ENCODE peak calls at places on chromosomes 11 and 22, in four cellular contexts. K, R, W and Y are unnamed samples.

GRCh38 chr22:44584256-44584902 is 86.3 kb upstream of the RTL6 start:
- DNase-seq in W (peak; percentile 3), R (no peak), K (no peak), Y (no peak)

GRCh38 chr11:72625746-72626636 is 48.2 kb downstream of the PDE2A start:
- DNase-seq in K (no peak), W (no peak), R (no peak), Y (no peak)

GRCh38 chr11:43021466-43021865 is 290.3 kb upstream of the API5 start:
- DNase-seq in K (peak; percentile 15), W (no peak), R (no peak), Y (no peak)

GRCh38 chr11:62245271-62245753 is 3.3 kb downstream of the SCGB1D2 start:
- DNase-seq in W (no peak), R (peak; percentile 11), K (peak; percentile 29), Y (no peak)

GRCh38 chr11:114348200-114349191 is 51.8 kb downstream of the C11orf71 start:
- DNase-seq in R (peak; percentile 64), W (no peak), K (peak; percentile 59), Y (no peak)

GRCh38 chr11:58770166-58770565 is 38.4 kb upstream of the GLYAT start:
- DNase-seq in W (no peak), R (no peak), K (no peak), Y (no peak)

GRCh38 chr11:76201672-76202412 is 4.5 kb downstream of the WNT11 start:
- DNase-seq in K (no peak), R (no peak), W (no peak), Y (no peak)

GRCh38 chr11:1060410-1060809 is 14.3 kb upstream of the MUC2 start:
- DNase-seq in W (no peak), K (no peak), R (no peak), Y (no peak)

GRCh38 chr22:17145021-17145680 is 13.9 kb downstream of the HDHD5 start:
- DNase-seq in K (no peak), W (no peak), R (no peak), Y (no peak)

GRCh38 chr11:3200388-3201111 is 18.1 kb downstream of the MRGPRG start:
- DNase-seq in W (no peak), K (no peak), R (no peak), Y (no peak)

GRCh38 chr11:831132-831864 is 1.5 kb upstream of the CD151 start:
- DNase-seq in W (peak; percentile 52), K (no peak), R (no peak), Y (no peak)

GRCh38 chr22:50169774-50170341 is 673 bp upstream of the PANX2 start:
- DNase-seq in K (no peak), R (peak; percentile 62), W (no peak), Y (no peak)

GRCh38 chr11:9142732-9143131 is 51.3 kb upstream of the SCUBE2 start:
- DNase-seq in W (no peak), R (no peak), K (no peak), Y (peak; percentile 82)

GRCh38 chr22:31082606-31083376 is 1.7 kb downstream of the SMTN start:
- DNase-seq in W (peak; percentile 48), R (peak; percentile 61), K (peak; percentile 74), Y (no peak)

GRCh38 chr11:26753738-26754504 is 32.1 kb upstream of the SLC5A12 start:
- DNase-seq in W (peak; percentile 30), K (peak; percentile 62), R (peak; percentile 7), Y (no peak)

GRCh38 chr22:50191041-50191740 is 5.5 kb downstream of the TRABD start:
- DNase-seq in K (no peak), W (no peak), R (peak; percentile 95), Y (no peak)

GRCh38 chr11:20388096-20389055 is 860 bp downstream of the PRMT3 start:
- DNase-seq in K (no peak), R (peak; percentile 44), W (no peak), Y (peak; percentile 70)

GRCh38 chr11:10374386-10374785 is 69.5 kb downstream of the ADM start:
- DNase-seq in K (no peak), R (no peak), W (no peak), Y (no peak)

GRCh38 chr11:115170133-115170815 is 333.9 kb downstream of the CADM1 start:
- DNase-seq in R (peak; percentile 13), K (peak; percentile 12), W (no peak), Y (peak; percentile 5)

GRCh38 chr11:68997995-68998348 is 15.1 kb downstream of the MRGPRF start:
- DNase-seq in W (no peak), R (no peak), K (no peak), Y (no peak)

GRCh38 chr22:19876314-19876940 is 21.8 kb upstream of the GNB1L start:
- DNase-seq in W (peak; percentile 6), R (no peak), K (peak; percentile 27), Y (no peak)

GRCh38 chr22:35312198-35313059 is 12.7 kb downstream of the TOM1 start:
- DNase-seq in K (no peak), W (peak; percentile 88), R (no peak), Y (no peak)

GRCh38 chr11:46901156-46901555 is 17.2 kb downstream of the LRP4 start:
- DNase-seq in R (no peak), W (no peak), K (no peak), Y (no peak)

GRCh38 chr11:134524876-134525845 is 113.1 kb upstream of the B3GAT1 start:
- DNase-seq in K (no peak), W (no peak), R (no peak), Y (no peak)

GRCh38 chr11:19508166-19508565 is 204.5 kb upstream of the NAV2 start:
- DNase-seq in W (no peak), K (peak; percentile 67), R (no peak), Y (no peak)

GRCh38 chr11:93054881-93055280 is 85.4 kb downstream of the MTNR1B start:
- DNase-seq in W (no peak), K (peak; percentile 91), R (peak; percentile 0), Y (no peak)

GRCh38 chr11:88508558-88508807 is 170.9 kb upstream of the CTSC start:
- DNase-seq in W (no peak), K (no peak), R (no peak), Y (no peak)

DNA sequence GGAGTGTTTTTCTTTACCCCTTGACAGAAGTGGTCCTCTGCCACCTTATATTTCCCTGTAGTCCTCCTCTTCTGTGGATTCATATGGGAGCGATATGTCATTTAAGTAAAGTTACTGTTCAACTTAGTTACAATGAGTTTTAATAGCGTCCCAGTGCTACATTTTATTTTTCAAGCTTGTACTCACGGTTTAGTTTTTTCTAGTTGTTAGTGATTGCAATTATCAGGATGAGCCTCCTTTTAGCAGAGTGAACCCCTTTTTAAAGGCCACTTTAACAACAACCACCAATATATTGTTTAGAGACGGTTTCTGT is 1.5 kb downstream of the PCF11 start:
- DNase-seq in K (no peak), W (no peak), R (no peak), Y (no peak)
- H3K27ac ChIP-seq in K (peak overlapping the region; percentile 99), W (peak overlapping the region; percentile 100), R (peak overlapping the region; percentile 99), Y (peak overlapping the region; percentile 97)

GRCh38 chr11:45754261-45754709 is 50.7 kb upstream of the SLC35C1 start:
- DNase-seq in K (no peak), R (no peak), W (no peak), Y (no peak)
- H3K27ac ChIP-seq in K (no peak overlapping the region), R (no peak overlapping the region), W (no peak overlapping the region), Y (no peak overlapping the region)

GRCh38 chr11:71461696-71462095 is 8.7 kb downstream of the NADSYN1 start:
- DNase-seq in K (no peak), R (no peak), W (no peak), Y (no peak)
- H3K27ac ChIP-seq in K (no peak overlapping the region), R (no peak overlapping the region), W (no peak overlapping the region), Y (no peak overlapping the region)

DNA sequence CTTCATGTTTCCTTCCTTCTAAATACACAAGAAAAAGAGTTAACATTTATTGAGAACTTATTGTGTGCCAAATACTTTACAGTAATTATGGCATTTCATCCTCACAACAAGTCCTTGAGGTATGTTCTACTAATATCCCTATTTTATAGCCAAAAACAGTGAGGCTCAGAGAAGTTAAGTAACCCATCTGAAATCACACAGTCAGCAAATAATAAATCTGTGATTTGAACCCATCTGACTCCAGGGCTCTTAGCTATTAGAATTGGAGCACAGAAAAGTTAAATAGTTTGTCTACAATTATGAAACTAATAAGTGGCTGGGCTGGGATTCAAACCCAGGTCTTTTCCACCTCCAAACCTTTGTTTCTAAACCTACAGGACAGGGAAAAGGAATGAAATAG is 36.5 kb upstream of the MYOD1 start:
- DNase-seq in K (no peak), R (no peak), W (no peak), Y (no peak)
- H3K27ac ChIP-seq in K (no peak overlapping the region), R (no peak overlapping the region), W (peak overlapping the region; percentile 83), Y (no peak overlapping the region)

DNA sequence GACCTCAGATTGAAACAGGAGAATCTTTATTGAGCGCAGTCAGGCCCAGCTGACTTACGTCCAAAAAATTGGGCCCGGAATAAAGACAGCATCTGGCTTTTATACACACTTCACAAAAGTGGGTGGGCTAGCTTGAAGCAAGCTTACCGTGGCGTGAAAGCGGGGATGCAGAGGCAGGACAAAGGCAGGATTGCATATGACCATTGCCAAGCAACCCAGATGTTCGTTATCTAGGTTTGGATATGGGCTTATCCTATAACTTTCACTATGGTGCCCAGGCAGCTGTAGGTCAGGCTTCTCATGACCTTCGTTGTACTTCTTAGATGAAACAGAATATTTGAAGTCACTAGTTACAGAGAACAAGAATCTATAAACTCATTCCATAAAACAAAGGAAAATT is 1575.6 kb upstream of the RAG2 start:
- DNase-seq in R (no peak), W (no peak), K (no peak), Y (no peak)
- H3K27ac ChIP-seq in R (no peak overlapping the region), W (no peak overlapping the region), K (no peak overlapping the region), Y (no peak overlapping the region)

GRCh38 chr22:39825661-39826102 is 67.9 kb downstream of the ENTHD1 start:
- DNase-seq in K (no peak), W (no peak), R (peak; percentile 43), Y (no peak)
- H3K27ac ChIP-seq in K (no peak overlapping the region), W (no peak overlapping the region), R (no peak overlapping the region), Y (no peak overlapping the region)

GRCh38 chr22:46792061-46792796 is 29.8 kb downstream of the TBC1D22A start:
- DNase-seq in R (no peak), K (no peak), W (no peak), Y (no peak)
- H3K27ac ChIP-seq in R (peak overlapping the region; percentile 90), K (no peak overlapping the region), W (no peak overlapping the region), Y (peak overlapping the region; percentile 58)

GRCh38 chr22:29817724-29818123 is 20.4 kb downstream of the ASCC2 start:
- DNase-seq in K (no peak), W (no peak), R (no peak), Y (no peak)

GRCh38 chr22:29824677-29825076 is 13.4 kb downstream of the ASCC2 start:
- DNase-seq in R (no peak), W (no peak), K (no peak), Y (no peak)

GRCh38 chr22:29820941-29821789 is 16.9 kb downstream of the ASCC2 start:
- DNase-seq in K (peak; percentile 85), W (no peak), R (peak; percentile 74), Y (no peak)

GRCh38 chr22:29825578-29825977 is 12.5 kb downstream of the ASCC2 start:
- DNase-seq in R (no peak), K (no peak), W (no peak), Y (no peak)

DNA sequence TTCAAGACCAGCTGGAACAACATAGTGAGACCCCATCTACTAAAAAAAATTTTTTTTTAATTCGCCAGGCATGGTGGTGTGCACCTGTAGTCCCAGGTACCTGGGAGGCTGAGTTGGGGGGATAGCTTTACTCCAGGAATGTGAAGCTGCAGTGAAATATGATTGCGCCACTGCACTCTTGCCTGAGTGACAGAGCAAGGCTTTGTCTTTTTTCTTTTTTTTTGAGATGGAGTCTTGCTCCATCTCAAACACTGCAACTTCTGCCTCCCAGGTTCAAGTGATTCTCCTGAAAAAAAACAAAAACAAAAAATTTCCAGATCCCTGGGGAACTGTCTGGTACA is 16.3 kb downstream of the ASCC2 start:
- DNase-seq in W (no peak), R (no peak), K (no peak), Y (no peak)
- H3K27ac ChIP-seq in W (no peak overlapping the region), R (no peak overlapping the region), K (peak overlapping the region; percentile 63), Y (no peak overlapping the region)

GRCh38 chr11:104222464-104222863 is 58.5 kb upstream of the PDGFD start:
- DNase-seq in W (no peak), R (no peak), K (no peak), Y (no peak)
- H3K27ac ChIP-seq in W (no peak overlapping the region), R (no peak overlapping the region), K (no peak overlapping the region), Y (no peak overlapping the region)